ENCODE peak calls at places on chromosomes 1 and 21, in five cellular contexts. T, Z, N, J and W are unnamed samples.

GRCh38 chr1:9825101-9826074 is 1.6 kb upstream of the CLSTN1 start:
- DNase-seq in T (peak; percentile 99), Z (peak; percentile 46), N (peak; percentile 63), J (peak; percentile 99), W (peak; percentile 94)

GRCh38 chr1:206041640-206042039 is 11.3 kb upstream of the RHEX start:
- DNase-seq in T (no peak), Z (no peak), N (no peak), J (peak; percentile 58), W (no peak)

GRCh38 chr1:24424207-24424606 is 8.6 kb downstream of the NIPAL3 start:
- DNase-seq in T (no peak), Z (no peak), N (no peak), J (no peak), W (no peak)

GRCh38 chr1:102757363-102757762 is 351.0 kb downstream of the COL11A1 start:
- DNase-seq in T (no peak), Z (no peak), N (no peak), J (no peak), W (no peak)

GRCh38 chr21:43025636-43026180 is 49.9 kb downstream of the CBS start:
- DNase-seq in T (no peak), Z (peak; percentile 52), N (peak; percentile 36), J (no peak), W (no peak)

GRCh38 chr1:223492044-223492443 is 98.8 kb downstream of the CCDC185 start:
- DNase-seq in T (peak; percentile 33), Z (no peak), N (no peak), J (peak; percentile 51), W (no peak)

GRCh38 chr1:6587261-6588005 is 7.6 kb downstream of the ZBTB48 start:
- DNase-seq in T (no peak), Z (no peak), N (no peak), J (peak; percentile 63), W (peak; percentile 90)

GRCh38 chr21:33019885-33020557 is 5.7 kb upstream of the OLIG2 start:
- DNase-seq in T (no peak), Z (no peak), N (no peak), J (no peak), W (peak; percentile 77)

GRCh38 chr1:232635778-232636356 is 5.9 kb upstream of the SIPA1L2 start:
- DNase-seq in T (no peak), Z (peak; percentile 23), N (peak; percentile 65), J (peak; percentile 21), W (peak; percentile 86)

GRCh38 chr1:114342376-114342775 is 168.6 kb downstream of the TRIM33 start:
- DNase-seq in T (no peak), Z (no peak), N (no peak), J (no peak), W (peak; percentile 14)

GRCh38 chr1:232276651-232277050 is 353.3 kb downstream of the SIPA1L2 start:
- DNase-seq in T (no peak), Z (no peak), N (no peak), J (no peak), W (no peak)

GRCh38 chr21:21103692-21104091 is 105.5 kb downstream of the NCAM2 start:
- DNase-seq in T (no peak), Z (no peak), N (no peak), J (no peak), W (no peak)

GRCh38 chr1:228379165-228379460 is 27.5 kb downstream of the TRIM11 start:
- DNase-seq in T (no peak), Z (no peak), N (peak; percentile 46), J (no peak), W (peak; percentile 86)

GRCh38 chr1:11929849-11930248 is 3.6 kb upstream of the KIAA2013 start:
- DNase-seq in T (no peak), Z (peak; percentile 62), N (peak; percentile 49), J (peak; percentile 53), W (peak; percentile 94)

GRCh38 chr1:26999440-26999987 is 6.0 kb downstream of the TRNP1 start:
- DNase-seq in T (peak; percentile 96), Z (peak; percentile 77), N (peak; percentile 97), J (peak; percentile 94), W (peak; percentile 98)
- H3K4me2 ChIP-seq in T (peak overlapping the region; percentile 84), Z (no peak overlapping the region), N (no peak overlapping the region), J (peak overlapping the region; percentile 71), W (peak overlapping the region; percentile 55)

GRCh38 chr1:82788038-82788437 is 987.3 kb downstream of the ADGRL2 start:
- DNase-seq in T (no peak), Z (no peak), N (no peak), J (no peak), W (no peak)
- H2AFZ ChIP-seq in T (no peak overlapping the region), Z (no peak overlapping the region), N (no peak overlapping the region), J (no peak overlapping the region), W (no peak overlapping the region)

GRCh38 chr1:162153374-162153773 is 83.9 kb downstream of the NOS1AP start:
- DNase-seq in T (no peak), Z (no peak), N (no peak), J (no peak), W (no peak)
- H3K4me1 ChIP-seq in T (peaks cover 4% of the 10 kb centered on the region), Z (peaks cover 56% of the 10 kb centered on the region), N (no peaks in the 10 kb centered on the region), J (no peaks in the 10 kb centered on the region), W (no peaks in the 10 kb centered on the region)

GRCh38 chr21:24200052-24200451 is 1407.2 kb downstream of the MRPL39 start:
- DNase-seq in T (no peak), Z (no peak), N (no peak), J (no peak), W (no peak)
- H3K4me2 ChIP-seq in T (no peak overlapping the region), Z (no peak overlapping the region), N (no peak overlapping the region), J (no peak overlapping the region), W (no peak overlapping the region)

DNA sequence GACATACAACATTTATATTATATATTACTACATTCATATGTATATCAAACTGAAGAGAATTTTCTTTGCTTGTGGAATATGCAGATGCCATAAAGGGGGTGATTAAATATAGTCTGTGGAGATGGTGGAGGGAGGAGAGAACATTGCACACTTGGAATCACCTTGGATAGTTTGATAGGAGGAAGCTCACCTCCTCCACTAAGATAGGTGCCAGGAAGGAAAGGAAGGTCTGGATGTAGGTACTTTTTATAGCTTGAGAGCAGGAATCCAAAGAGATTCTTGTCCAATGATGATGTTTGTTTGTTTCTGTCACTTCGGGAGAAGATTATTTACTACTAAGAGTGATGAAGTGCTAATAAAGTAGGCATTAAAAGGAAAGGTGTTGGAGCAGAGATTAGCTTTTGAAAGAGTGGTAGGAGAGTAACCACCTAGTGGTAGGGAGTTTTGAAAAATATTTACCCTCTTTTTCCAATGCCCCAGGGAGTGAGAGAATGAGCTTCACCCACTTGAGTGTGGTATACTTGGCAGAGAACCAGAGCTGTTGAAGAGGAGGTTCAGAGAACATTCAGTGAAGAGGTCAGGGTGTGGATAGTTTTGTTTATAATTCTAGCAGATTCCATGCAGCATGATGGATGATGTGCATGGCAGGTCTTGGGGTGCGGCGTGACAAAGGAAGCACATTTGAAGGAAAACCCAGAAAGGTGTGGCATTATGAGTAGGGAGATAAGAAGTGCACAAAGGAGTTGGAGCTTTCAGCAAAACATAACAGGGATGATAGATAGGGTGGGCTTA is 145.0 kb downstream of the PATJ start:
- DNase-seq in T (no peak), Z (no peak), N (no peak), J (peak; percentile 19), W (no peak)
- H2AFZ ChIP-seq in T (no peak overlapping the region), Z (no peak overlapping the region), N (no peak overlapping the region), J (no peak overlapping the region), W (no peak overlapping the region)

GRCh38 chr1:157504646-157505045 is 47.7 kb downstream of the FCRL5 start:
- DNase-seq in T (no peak), Z (no peak), N (no peak), J (no peak), W (no peak)
- H3K4me1 ChIP-seq in T (no peaks in the 10 kb centered on the region), Z (no peaks in the 10 kb centered on the region), N (no peaks in the 10 kb centered on the region), J (no peaks in the 10 kb centered on the region), W (no peaks in the 10 kb centered on the region)

DNA sequence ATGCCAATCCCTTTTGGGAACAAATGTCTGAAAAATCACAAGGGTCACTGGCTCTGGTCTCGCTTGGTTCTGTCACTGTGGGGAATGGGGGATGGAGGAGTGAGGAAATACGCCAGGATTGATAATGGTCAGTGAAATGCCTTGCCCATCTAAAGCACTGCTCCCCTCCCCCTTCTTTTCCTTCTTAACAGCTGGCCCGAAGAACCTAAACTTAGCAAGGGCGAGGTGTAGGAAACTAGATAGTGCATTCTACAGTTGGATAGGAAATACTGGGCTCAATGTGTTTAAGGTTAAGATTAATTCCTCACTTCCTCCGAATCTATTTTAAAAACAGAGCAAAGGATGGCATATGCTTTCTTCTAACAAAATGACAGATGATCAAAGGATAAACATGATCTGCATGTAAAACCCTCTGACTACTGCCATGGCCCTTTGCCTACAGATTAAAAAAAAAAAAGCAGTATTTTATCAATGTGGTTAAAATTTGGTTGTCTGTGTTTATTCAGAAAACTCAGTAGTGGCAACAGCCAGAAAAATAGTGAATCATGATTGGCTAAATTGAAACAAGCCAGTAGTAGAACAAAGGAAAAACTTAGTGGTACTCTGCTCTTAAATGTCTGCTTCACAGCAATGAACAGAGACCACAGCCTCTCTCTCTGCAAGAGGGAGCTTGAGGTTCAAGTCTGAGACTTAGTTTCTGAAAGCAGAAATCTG is 86.1 kb upstream of the VAV3 start:
- DNase-seq in T (no peak), Z (no peak), N (no peak), J (no peak), W (no peak)
- H3K4me2 ChIP-seq in T (no peak overlapping the region), Z (peak overlapping the region; percentile 62), N (no peak overlapping the region), J (no peak overlapping the region), W (no peak overlapping the region)

DNA sequence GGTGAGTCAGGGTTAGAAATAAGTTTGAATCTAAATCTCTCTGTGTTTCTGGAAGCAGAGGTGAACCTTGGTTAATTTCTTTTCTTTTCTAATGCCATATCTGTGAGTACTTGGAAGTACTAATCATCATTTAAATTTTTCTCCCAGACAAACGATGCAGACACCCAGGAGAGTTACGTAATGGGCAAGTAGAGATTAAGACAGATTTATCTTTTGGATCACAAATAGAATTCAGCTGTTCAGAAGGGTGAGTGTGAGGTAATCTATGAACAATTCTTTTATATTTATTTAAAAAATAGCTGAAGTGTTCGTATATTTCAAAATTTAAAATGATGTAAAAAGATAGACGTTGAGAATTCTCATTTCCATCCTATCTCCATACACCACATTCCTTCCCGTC is 11.2 kb downstream of the C4BPA start:
- DNase-seq in T (no peak), Z (no peak), N (no peak), J (no peak), W (no peak)
- H2AFZ ChIP-seq in T (no peak overlapping the region), Z (no peak overlapping the region), N (no peak overlapping the region), J (no peak overlapping the region), W (no peak overlapping the region)

GRCh38 chr1:62407398-62408009 is 29.3 kb upstream of the USP1 start:
- DNase-seq in T (no peak), Z (peak; percentile 53), N (peak; percentile 46), J (peak; percentile 44), W (no peak)

GRCh38 chr1:62401034-62401433 is 35.8 kb upstream of the USP1 start:
- DNase-seq in T (no peak), Z (no peak), N (no peak), J (no peak), W (no peak)

GRCh38 chr1:62405247-62405646 is 31.6 kb upstream of the USP1 start:
- DNase-seq in T (no peak), Z (no peak), N (no peak), J (no peak), W (no peak)

GRCh38 chr1:62406576-62406975 is 30.3 kb upstream of the USP1 start:
- DNase-seq in T (no peak), Z (no peak), N (no peak), J (no peak), W (no peak)
- H3K4me1 ChIP-seq in T (no peaks in the 10 kb centered on the region), Z (peaks cover 9% of the 10 kb centered on the region), N (no peaks in the 10 kb centered on the region), J (no peaks in the 10 kb centered on the region), W (no peaks in the 10 kb centered on the region)